ENCODE peak calls at places on chromosomes 3 and 15, in seven cellular contexts. I is H9, H is H1, V is IMR-90, R is mesenchymal stem cell, W is trophoblast cell, S is mesendoderm. U is an unnamed sample.
A peak's percentile ranks its signal among the peaks of the same experiment; 100 is the strongest.

GRCh38 chr3:63069780-63070540 is 194.7 kb upstream of the CADPS start:
- DNase-seq in I (no peak), H (no peak), V (no peak), R (no peak), W (no peak), S (no peak), U (no peak)

GRCh38 chr15:78621810-78622402 is 1.1 kb upstream of the CHRNA3 start:
- DNase-seq in I (no peak), H (peak; percentile 41), V (no peak), R (no peak), W (no peak), S (no peak), U (no peak)

GRCh38 chr15:44798815-44799214 is 62.5 kb downstream of the TRIM69 start:
- DNase-seq in I (no peak), H (no peak), V (no peak), R (no peak), W (no peak), S (no peak), U (no peak)

GRCh38 chr3:72135636-72136035 is 350.7 kb upstream of the PROK2 start:
- DNase-seq in I (no peak), H (no peak), V (no peak), R (no peak), W (peak; percentile 81), S (no peak), U (no peak)

GRCh38 chr3:123816673-123817207 is 67.4 kb downstream of the MYLK start:
- DNase-seq in I (no peak), H (no peak), V (peak; percentile 90), R (no peak), W (no peak), S (no peak), U (no peak)

GRCh38 chr3:125245521-125245920 is 33.0 kb upstream of the SLC12A8 start:
- DNase-seq in I (no peak), H (no peak), V (peak; percentile 83), R (no peak), W (no peak), S (no peak), U (no peak)

GRCh38 chr3:9316881-9317341 is 45.9 kb upstream of the THUMPD3 start:
- DNase-seq in I (peak; percentile 55), H (peak; percentile 51), V (peak; percentile 56), R (peak; percentile 52), W (no peak), S (peak; percentile 77), U (peak; percentile 70)

GRCh38 chr3:123348471-123349200 is 100.3 kb downstream of the ADCY5 start:
- DNase-seq in I (no peak), H (no peak), V (no peak), R (no peak), W (no peak), S (no peak), U (no peak)

GRCh38 chr15:67768592-67768991 is 56.7 kb upstream of the SKOR1 start:
- DNase-seq in I (no peak), H (no peak), V (no peak), R (no peak), W (no peak), S (no peak), U (no peak)

GRCh38 chr3:123540285-123540684 is 44.6 kb downstream of the HACD2 start:
- DNase-seq in I (no peak), H (no peak), V (peak; percentile 29), R (no peak), W (no peak), S (no peak), U (no peak)

GRCh38 chr3:52530918-52531635 is 2.6 kb downstream of the NT5DC2 start:
- DNase-seq in I (no peak), H (no peak), V (no peak), R (no peak), W (no peak), S (no peak), U (no peak)

GRCh38 chr15:51830279-51830806 is 890 bp downstream of the TMOD3 start:
- DNase-seq in I (no peak), H (no peak), V (peak; percentile 51), R (peak; percentile 82), W (no peak), S (peak; percentile 23), U (peak; percentile 23)

GRCh38 chr3:120710359-120710758 is 28.3 kb upstream of the HGD start:
- DNase-seq in I (no peak), H (no peak), V (no peak), R (no peak), W (peak; percentile 32), S (no peak), U (no peak)

GRCh38 chr3:120708408-120708807 is 26.4 kb upstream of the HGD start:
- DNase-seq in I (no peak), H (no peak), V (no peak), R (no peak), W (no peak), S (no peak), U (no peak)

DNA sequence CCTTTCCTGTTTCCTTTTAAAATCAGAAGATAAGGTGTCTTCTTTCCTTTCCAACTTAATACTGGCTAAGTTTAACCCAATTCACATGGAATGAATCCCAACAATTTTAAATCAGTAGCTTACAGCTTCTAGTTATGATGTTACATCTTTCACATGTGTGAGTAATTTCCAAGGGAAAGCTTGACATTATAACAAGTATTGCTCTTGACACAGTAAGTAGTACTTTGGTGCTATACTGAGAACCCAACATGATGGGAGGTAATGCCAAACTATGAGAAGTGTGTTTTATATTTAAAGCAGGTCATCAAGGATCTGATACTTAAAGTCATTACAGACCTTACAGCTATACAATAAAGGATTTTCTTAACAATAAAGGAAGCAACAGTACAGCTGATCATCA is 29.1 kb downstream of the RABL3 start:
- DNase-seq in I (no peak), H (no peak), V (no peak), R (no peak), W (no peak), S (no peak), U (no peak)
- H2AK5ac ChIP-seq in I (no peak overlapping the region), H (no peak overlapping the region), V (no peak overlapping the region), R (no peak overlapping the region), W (no peak overlapping the region), S (no peak overlapping the region), U (no peak overlapping the region)

GRCh38 chr3:146640955-146641867 is 36.1 kb upstream of the PLSCR5 start:
- DNase-seq in I (no peak), H (no peak), V (peak; percentile 37), R (peak; percentile 65), W (peak; percentile 70), S (peak; percentile 68), U (peak; percentile 29)
- H2AK5ac ChIP-seq in I (no peak overlapping the region), H (no peak overlapping the region), V (no peak overlapping the region), R (no peak overlapping the region), W (no peak overlapping the region), S (no peak overlapping the region), U (no peak overlapping the region)

GRCh38 chr15:59662260-59662659 is 4.9 kb upstream of the GTF2A2 start:
- DNase-seq in I (no peak), H (no peak), V (peak; percentile 59), R (no peak), W (no peak), S (no peak), U (no peak)
- H2AK5ac ChIP-seq in I (no peak overlapping the region), H (no peak overlapping the region), V (no peak overlapping the region), R (no peak overlapping the region), W (no peak overlapping the region), S (no peak overlapping the region), U (no peak overlapping the region)

DNA sequence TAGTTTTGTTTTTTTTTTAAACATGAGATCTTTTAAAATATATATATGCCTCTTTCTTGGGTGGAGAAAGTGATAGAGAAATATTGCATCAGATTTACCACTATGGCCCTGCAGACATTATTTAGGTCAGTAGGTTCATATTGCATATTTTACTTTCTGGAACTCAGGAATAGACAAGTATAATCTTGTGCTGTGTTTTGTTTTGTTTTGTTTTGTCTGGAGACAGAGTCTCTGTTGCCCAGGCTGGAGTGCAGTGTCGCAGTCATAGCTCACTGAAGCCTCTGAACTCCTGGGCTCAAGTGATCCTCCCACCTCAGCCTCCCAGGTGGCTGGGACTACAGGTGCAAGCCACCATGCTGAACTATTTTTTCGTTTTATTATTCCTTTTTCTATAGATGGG is 21.5 kb upstream of the DUT start:
- DNase-seq in I (no peak), H (no peak), V (no peak), R (no peak), W (peak; percentile 58), S (no peak), U (no peak)
- H2AK5ac ChIP-seq in I (no peak overlapping the region), H (no peak overlapping the region), V (no peak overlapping the region), R (no peak overlapping the region), W (no peak overlapping the region), S (no peak overlapping the region), U (no peak overlapping the region)

DNA sequence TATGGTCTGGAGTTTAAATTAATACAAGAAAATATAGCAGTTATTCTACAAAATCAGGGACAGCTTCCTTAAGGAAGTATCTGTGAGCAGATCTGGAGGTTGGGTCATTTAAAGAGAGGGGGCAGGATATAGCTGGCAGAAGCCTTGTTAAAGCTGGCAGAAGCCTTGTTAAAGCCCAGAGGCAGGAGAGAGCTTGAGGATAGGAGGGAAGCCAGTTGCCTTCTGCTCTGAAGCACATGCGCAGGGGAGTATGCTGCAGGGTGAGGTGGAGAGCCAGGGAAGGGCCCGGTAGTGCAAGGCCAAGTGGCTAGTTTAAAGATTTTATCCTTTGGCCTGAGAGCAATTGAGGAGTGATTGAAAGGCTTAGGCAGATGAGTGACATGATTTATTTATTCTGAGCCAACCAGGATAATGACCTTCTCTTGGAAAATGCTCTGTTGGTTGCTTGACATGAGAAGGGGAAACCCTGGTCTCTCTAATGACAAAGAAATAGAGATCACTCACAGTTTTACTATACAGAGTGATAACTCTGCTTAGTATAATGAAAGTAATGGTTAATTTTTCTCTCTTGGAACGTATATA is 3.9 kb downstream of the EAF1 start:
- DNase-seq in I (no peak), H (no peak), V (no peak), R (no peak), W (no peak), S (no peak), U (no peak)
- H2AK5ac ChIP-seq in I (no peak overlapping the region), H (no peak overlapping the region), V (no peak overlapping the region), R (no peak overlapping the region), W (no peak overlapping the region), S (no peak overlapping the region), U (no peak overlapping the region)

GRCh38 chr3:149784064-149784704 is 8.2 kb downstream of the ANKUB1 start:
- DNase-seq in I (no peak), H (no peak), V (peak; percentile 34), R (peak; percentile 35), W (no peak), S (peak; percentile 10), U (no peak)
- H2AK5ac ChIP-seq in I (no peak overlapping the region), H (no peak overlapping the region), V (peak overlapping the region; percentile 97), R (peak overlapping the region; percentile 64), W (no peak overlapping the region), S (no peak overlapping the region), U (no peak overlapping the region)

DNA sequence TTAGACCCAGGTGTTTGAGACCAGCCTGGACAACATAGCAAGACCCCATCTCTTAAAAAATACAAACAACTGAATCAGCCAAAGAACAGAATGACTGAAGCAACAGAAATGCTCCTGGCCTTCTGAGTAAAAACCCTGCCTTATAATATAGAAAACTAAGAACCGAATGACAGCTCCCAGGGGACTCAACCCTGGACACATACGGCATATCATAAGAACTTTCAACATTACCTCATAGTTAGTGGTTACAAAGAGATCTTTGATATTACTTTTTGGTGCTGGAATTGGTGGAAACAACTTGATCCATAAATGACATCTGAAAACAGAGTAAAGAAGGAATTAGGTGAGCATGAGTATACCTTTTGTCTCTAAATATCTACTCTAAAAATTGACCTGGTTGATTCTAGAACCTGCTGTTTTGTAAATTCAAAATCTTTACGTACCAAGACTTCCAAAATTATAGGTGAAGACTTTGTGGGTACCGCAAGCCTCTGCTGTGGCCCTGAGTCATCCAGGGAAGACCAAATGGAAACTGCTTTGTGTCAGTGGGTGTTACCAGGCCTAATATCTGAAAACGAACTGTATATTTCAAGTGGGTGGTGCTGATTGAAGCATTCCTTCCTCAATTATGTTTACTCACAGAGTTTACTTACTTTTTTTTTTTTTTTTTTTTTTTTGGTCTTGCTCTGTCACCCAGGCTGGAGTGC is 35.5 kb downstream of the IL5RA start:
- DNase-seq in I (no peak), H (no peak), V (no peak), R (no peak), W (no peak), S (no peak), U (no peak)
- H2AK5ac ChIP-seq in I (no peak overlapping the region), H (no peak overlapping the region), V (no peak overlapping the region), R (no peak overlapping the region), W (no peak overlapping the region), S (no peak overlapping the region), U (no peak overlapping the region)

U was measured in neuronal stem cell.